ENCODE peak calls at places on chromosomes 3 and 15, in ten cellular contexts. R is HTR-8/SVneo; L is IMR-90; Z is psoas muscle; C is neural crest cell; X is EH; A is NCI-H748 treated with DMSO at 0.1 percent for 48 hours; G is putamen; S is NT2/D1; E is CD8-positive, alpha-beta memory T cell. H is an unnamed sample.

GRCh38 chr15:98727115-98728040 is 79.0 kb downstream of the IGF1R start:
- DNase-seq in R (peak), L (peak), Z (peak), C (peak), X (peak), A (no peak), G (no peak), S (peak), E (no peak), H (no peak)

GRCh38 chr3:159250961-159251360 is 449.1 kb downstream of the MFSD1 start:
- DNase-seq in R (no peak), L (no peak), Z (no peak), C (no peak), X (no peak), A (no peak), G (no peak), S (no peak), E (no peak), H (no peak)

GRCh38 chr3:188339410-188340295 is 185.7 kb downstream of the LPP start:
- DNase-seq in R (no peak), L (no peak), Z (no peak), C (no peak), X (no peak), A (no peak), G (no peak), S (no peak), E (no peak), H (no peak)

GRCh38 chr3:193851941-193852674 is 259.1 kb downstream of the OPA1 start:
- DNase-seq in R (no peak), L (no peak), Z (no peak), C (no peak), X (no peak), A (no peak), G (no peak), S (peak), E (no peak), H (no peak)

GRCh38 chr15:58830556-58830955 is 59.5 kb downstream of the MINDY2 start:
- DNase-seq in R (no peak), L (no peak), Z (no peak), C (no peak), X (no peak), A (no peak), G (peak), S (no peak), E (no peak), H (no peak)

GRCh38 chr15:92811514-92811913 is 88.6 kb upstream of the CHD2 start:
- DNase-seq in R (no peak), L (no peak), Z (no peak), C (no peak), X (no peak), A (peak), G (no peak), S (no peak), E (no peak), H (peak)

GRCh38 chr15:71780349-71780976 is 29.9 kb upstream of the NR2E3 start:
- DNase-seq in R (peak), L (peak), Z (no peak), C (peak), X (peak), A (no peak), G (no peak), S (peak), E (peak), H (peak)

GRCh38 chr3:12662593-12663310 is 1.2 kb downstream of the RAF1 start:
- DNase-seq in R (no peak), L (peak), Z (peak), C (peak), X (peak), A (no peak), G (peak), S (no peak), E (no peak), H (no peak)

GRCh38 chr3:23004971-23005370 is 198.2 kb upstream of the UBE2E2 start:
- DNase-seq in R (peak), L (peak), Z (no peak), C (no peak), X (peak), A (no peak), G (no peak), S (no peak), E (no peak), H (no peak)

GRCh38 chr15:82064824-82065223 is 19.0 kb upstream of the MEX3B start:
- DNase-seq in R (no peak), L (peak), Z (no peak), C (no peak), X (peak), A (no peak), G (no peak), S (no peak), E (no peak), H (no peak)

GRCh38 chr3:83003917-83004316 is 1242.5 kb upstream of the GBE1 start:
- DNase-seq in R (no peak), L (no peak), Z (no peak), C (no peak), X (no peak), A (peak), G (no peak), S (no peak), E (no peak), H (peak)

GRCh38 chr15:68658151-68658550 is 79.4 kb downstream of the CORO2B start:
- DNase-seq in R (no peak), L (no peak), Z (no peak), C (no peak), X (no peak), A (no peak), G (no peak), S (no peak), E (no peak), H (no peak)